ENCODE peak calls at places on chromosome 14, in eight cellular contexts. One of them, this sample, is unnamed.

GRCh38 chr14:38554046-38554445 is 298.2 kb upstream of the CLEC14A start:
- DNase-seq in T-helper 17 cell: no peak
- DNase-seq in CD8-positive, alpha-beta T cell: no peak
- DNase-seq in endothelial cell: no peak
- DNase-seq in stimulated activated CD4-positive, alpha-beta T cell treated with anti-CD3 and anti-CD28 coated beads, Interleukin-1b, Interleukin-23, amount 100 ng/mL, for 24 hours: no peak
- DNase-seq in Karpas-422: no peak
- DNase-seq in A549: no peak
- DNase-seq in kidney glomerular epithelial cell: no peak
- DNase-seq in this sample: no peak

GRCh38 chr14:77804592-77804991 is 4.7 kb downstream of the ADCK1 start:
- DNase-seq in kidney glomerular epithelial cell: no peak
- DNase-seq in stimulated activated CD4-positive, alpha-beta T cell treated with anti-CD3 and anti-CD28 coated beads, Interleukin-1b, Interleukin-23, amount 100 ng/mL, for 24 hours: peak
- DNase-seq in CD8-positive, alpha-beta T cell: peak
- DNase-seq in T-helper 17 cell: no peak
- DNase-seq in A549: peak
- DNase-seq in endothelial cell: peak
- DNase-seq in Karpas-422: peak
- DNase-seq in this sample: peak

GRCh38 chr14:38405851-38406630 is 150.1 kb upstream of the CLEC14A start:
- DNase-seq in kidney glomerular epithelial cell: no peak
- DNase-seq in CD8-positive, alpha-beta T cell: no peak
- DNase-seq in Karpas-422: peak
- DNase-seq in endothelial cell: no peak
- DNase-seq in T-helper 17 cell: no peak
- DNase-seq in stimulated activated CD4-positive, alpha-beta T cell treated with anti-CD3 and anti-CD28 coated beads, Interleukin-1b, Interleukin-23, amount 100 ng/mL, for 24 hours: no peak
- DNase-seq in A549: no peak
- DNase-seq in this sample: no peak

GRCh38 chr14:54722791-54723432 is 156.0 kb downstream of the SAMD4A start:
- DNase-seq in A549: peak
- DNase-seq in endothelial cell: no peak
- DNase-seq in stimulated activated CD4-positive, alpha-beta T cell treated with anti-CD3 and anti-CD28 coated beads, Interleukin-1b, Interleukin-23, amount 100 ng/mL, for 24 hours: no peak
- DNase-seq in kidney glomerular epithelial cell: no peak
- DNase-seq in Karpas-422: peak
- DNase-seq in CD8-positive, alpha-beta T cell: no peak
- DNase-seq in T-helper 17 cell: no peak
- DNase-seq in this sample: peak

GRCh38 chr14:22838631-22839041 is 2.3 kb downstream of the MMP14 start:
- DNase-seq in endothelial cell: no peak
- DNase-seq in T-helper 17 cell: no peak
- DNase-seq in kidney glomerular epithelial cell: no peak
- DNase-seq in A549: no peak
- DNase-seq in CD8-positive, alpha-beta T cell: no peak
- DNase-seq in Karpas-422: no peak
- DNase-seq in stimulated activated CD4-positive, alpha-beta T cell treated with anti-CD3 and anti-CD28 coated beads, Interleukin-1b, Interleukin-23, amount 100 ng/mL, for 24 hours: no peak
- DNase-seq in this sample: no peak

GRCh38 chr14:91302391-91302790 is 57.9 kb upstream of the GPR68 start:
- DNase-seq in kidney glomerular epithelial cell: no peak
- DNase-seq in Karpas-422: no peak
- DNase-seq in stimulated activated CD4-positive, alpha-beta T cell treated with anti-CD3 and anti-CD28 coated beads, Interleukin-1b, Interleukin-23, amount 100 ng/mL, for 24 hours: no peak
- DNase-seq in T-helper 17 cell: no peak
- DNase-seq in A549: no peak
- DNase-seq in endothelial cell: no peak
- DNase-seq in CD8-positive, alpha-beta T cell: no peak
- DNase-seq in this sample: no peak

GRCh38 chr14:81436296-81437138 is 36.4 kb upstream of the STON2 start:
- DNase-seq in stimulated activated CD4-positive, alpha-beta T cell treated with anti-CD3 and anti-CD28 coated beads, Interleukin-1b, Interleukin-23, amount 100 ng/mL, for 24 hours: peak
- DNase-seq in kidney glomerular epithelial cell: peak
- DNase-seq in A549: peak
- DNase-seq in endothelial cell: peak
- DNase-seq in Karpas-422: no peak
- DNase-seq in T-helper 17 cell: peak
- DNase-seq in CD8-positive, alpha-beta T cell: peak
- DNase-seq in this sample: peak

GRCh38 chr14:43132441-43132840 is 1374.6 kb downstream of the FSCB start:
- DNase-seq in endothelial cell: no peak
- DNase-seq in T-helper 17 cell: no peak
- DNase-seq in kidney glomerular epithelial cell: no peak
- DNase-seq in A549: no peak
- DNase-seq in Karpas-422: no peak
- DNase-seq in stimulated activated CD4-positive, alpha-beta T cell treated with anti-CD3 and anti-CD28 coated beads, Interleukin-1b, Interleukin-23, amount 100 ng/mL, for 24 hours: no peak
- DNase-seq in CD8-positive, alpha-beta T cell: no peak
- DNase-seq in this sample: no peak

GRCh38 chr14:91396959-91397815 is 20.4 kb downstream of the CCDC88C start:
- DNase-seq in kidney glomerular epithelial cell: no peak
- DNase-seq in stimulated activated CD4-positive, alpha-beta T cell treated with anti-CD3 and anti-CD28 coated beads, Interleukin-1b, Interleukin-23, amount 100 ng/mL, for 24 hours: no peak
- DNase-seq in CD8-positive, alpha-beta T cell: peak
- DNase-seq in endothelial cell: no peak
- DNase-seq in A549: no peak
- DNase-seq in Karpas-422: no peak
- DNase-seq in T-helper 17 cell: no peak
- DNase-seq in this sample: no peak

GRCh38 chr14:102530828-102531478 is 21.4 kb upstream of the ANKRD9 start:
- DNase-seq in T-helper 17 cell: no peak
- DNase-seq in A549: no peak
- DNase-seq in endothelial cell: no peak
- DNase-seq in kidney glomerular epithelial cell: no peak
- DNase-seq in stimulated activated CD4-positive, alpha-beta T cell treated with anti-CD3 and anti-CD28 coated beads, Interleukin-1b, Interleukin-23, amount 100 ng/mL, for 24 hours: no peak
- DNase-seq in CD8-positive, alpha-beta T cell: no peak
- DNase-seq in Karpas-422: peak
- DNase-seq in this sample: no peak

GRCh38 chr14:102201369-102201748 is 61.7 kb downstream of the WDR20 start:
- DNase-seq in endothelial cell: no peak
- DNase-seq in A549: no peak
- DNase-seq in CD8-positive, alpha-beta T cell: no peak
- DNase-seq in Karpas-422: no peak
- DNase-seq in kidney glomerular epithelial cell: no peak
- DNase-seq in stimulated activated CD4-positive, alpha-beta T cell treated with anti-CD3 and anti-CD28 coated beads, Interleukin-1b, Interleukin-23, amount 100 ng/mL, for 24 hours: no peak
- DNase-seq in T-helper 17 cell: no peak
- DNase-seq in this sample: no peak

GRCh38 chr14:42469637-42470426 is 863.2 kb downstream of the LRFN5 start:
- DNase-seq in stimulated activated CD4-positive, alpha-beta T cell treated with anti-CD3 and anti-CD28 coated beads, Interleukin-1b, Interleukin-23, amount 100 ng/mL, for 24 hours: no peak
- DNase-seq in T-helper 17 cell: no peak
- DNase-seq in endothelial cell: no peak
- DNase-seq in A549: peak
- DNase-seq in Karpas-422: no peak
- DNase-seq in kidney glomerular epithelial cell: peak
- DNase-seq in CD8-positive, alpha-beta T cell: no peak
- DNase-seq in this sample: no peak

GRCh38 chr14:86826641-86827040 is 1166.3 kb downstream of the GALC start:
- DNase-seq in kidney glomerular epithelial cell: no peak
- DNase-seq in T-helper 17 cell: no peak
- DNase-seq in stimulated activated CD4-positive, alpha-beta T cell treated with anti-CD3 and anti-CD28 coated beads, Interleukin-1b, Interleukin-23, amount 100 ng/mL, for 24 hours: no peak
- DNase-seq in endothelial cell: no peak
- DNase-seq in CD8-positive, alpha-beta T cell: no peak
- DNase-seq in A549: no peak
- DNase-seq in Karpas-422: no peak
- DNase-seq in this sample: no peak